ENCODE peak calls at places on chromosome 7, in eight cellular contexts. L, M, W, T, V, I, U and Q are unnamed samples.

GRCh38 chr7:504221-505081 is 15.2 kb downstream of the PDGFA start:
- DNase-seq in L (no peak), M (no peak), W (no peak), T (peak), V (no peak), I (peak), U (no peak), Q (peak)

GRCh38 chr7:122885583-122886356 is 490 bp downstream of the CADPS2 start:
- DNase-seq in L (peak), M (no peak), W (peak), T (no peak), V (peak), I (peak), U (no peak), Q (peak)

GRCh38 chr7:137731436-137731835 is 115.3 kb downstream of the DGKI start:
- DNase-seq in L (no peak), M (no peak), W (peak), T (no peak), V (no peak), I (no peak), U (peak), Q (no peak)

GRCh38 chr7:46566375-46566774 is 645.3 kb upstream of the IGFBP3 start:
- DNase-seq in L (no peak), M (no peak), W (no peak), T (no peak), V (no peak), I (no peak), U (peak), Q (no peak)

GRCh38 chr7:29588900-29589696 is 25.5 kb downstream of the PRR15 start:
- DNase-seq in L (peak), M (peak), W (peak), T (no peak), V (peak), I (no peak), U (peak), Q (peak)

GRCh38 chr7:150945171-150945852 is 32.8 kb downstream of the KCNH2 start:
- DNase-seq in L (no peak), M (no peak), W (no peak), T (no peak), V (no peak), I (no peak), U (no peak), Q (peak)

GRCh38 chr7:158778476-158778875 is 50.8 kb downstream of the ESYT2 start:
- DNase-seq in L (no peak), M (peak), W (peak), T (no peak), V (no peak), I (no peak), U (peak), Q (no peak)

GRCh38 chr7:2814682-2815522 is 29.2 kb downstream of the GNA12 start:
- DNase-seq in L (no peak), M (no peak), W (no peak), T (no peak), V (no peak), I (no peak), U (no peak), Q (no peak)

GRCh38 chr7:138900040-138900828 is 81.0 kb downstream of the KIAA1549 start:
- DNase-seq in L (no peak), M (no peak), W (peak), T (no peak), V (no peak), I (no peak), U (peak), Q (no peak)

GRCh38 chr7:102279537-102280400 is 6.9 kb upstream of the SH2B2 start:
- DNase-seq in L (peak), M (no peak), W (peak), T (no peak), V (peak), I (peak), U (peak), Q (peak)

GRCh38 chr7:22853674-22854157 is 31.1 kb upstream of the TOMM7 start:
- DNase-seq in L (peak), M (no peak), W (no peak), T (no peak), V (no peak), I (no peak), U (no peak), Q (no peak)

GRCh38 chr7:43648725-43649406 is 66.0 kb downstream of the STK17A start:
- DNase-seq in L (peak), M (peak), W (peak), T (no peak), V (no peak), I (no peak), U (peak), Q (no peak)

GRCh38 chr7:131302876-131303707 is 24.6 kb upstream of the MKLN1 start:
- DNase-seq in L (peak), M (no peak), W (peak), T (no peak), V (no peak), I (peak), U (peak), Q (no peak)
- TF ChIP-seq CTCF in L (peak), M (peak), W (peak), T (no peak), V (no peak), I (peak), U (peak), Q (no peak)

GRCh38 chr7:50774299-50774698 is 8.4 kb downstream of the GRB10 start:
- DNase-seq in L (no peak), M (no peak), W (no peak), T (no peak), V (no peak), I (no peak), U (no peak), Q (no peak)
- TF ChIP-seq CTCF in L (no peak), M (no peak), W (no peak), T (no peak), V (no peak), I (no peak), U (no peak), Q (no peak)

GRCh38 chr7:40248681-40249080 is 113.9 kb downstream of the SUGCT start:
- DNase-seq in L (no peak), M (no peak), W (no peak), T (no peak), V (no peak), I (no peak), U (no peak), Q (no peak)

GRCh38 chr7:40237731-40238130 is 102.9 kb downstream of the SUGCT start:
- DNase-seq in L (no peak), M (no peak), W (no peak), T (no peak), V (no peak), I (no peak), U (no peak), Q (no peak)

GRCh38 chr7:40244226-40244625 is 109.4 kb downstream of the SUGCT start:
- DNase-seq in L (no peak), M (no peak), W (no peak), T (no peak), V (no peak), I (no peak), U (no peak), Q (no peak)

GRCh38 chr7:40239755-40240303 is 105.0 kb downstream of the SUGCT start:
- DNase-seq in L (no peak), M (no peak), W (no peak), T (no peak), V (no peak), I (no peak), U (no peak), Q (no peak)

DNA sequence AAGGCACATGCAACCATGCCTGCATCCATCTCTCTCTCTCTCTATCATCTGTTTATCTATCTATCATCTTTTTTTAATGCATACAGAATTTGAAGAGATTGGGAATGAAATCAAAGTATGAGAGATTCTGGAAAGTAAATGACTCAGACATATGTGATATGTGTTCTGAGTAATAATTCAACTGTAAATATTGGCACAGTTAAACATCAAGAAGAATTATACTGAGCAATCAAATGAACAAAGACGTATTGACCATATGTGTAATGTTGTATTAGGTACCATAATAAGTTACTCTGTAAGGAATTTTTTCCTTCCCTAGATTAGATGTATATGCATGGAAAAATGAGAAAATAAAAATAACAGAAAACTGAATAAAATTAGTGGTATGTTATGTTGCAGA is 108.3 kb downstream of the SUGCT start:
- DNase-seq in L (no peak), M (no peak), W (no peak), T (no peak), V (no peak), I (no peak), U (no peak), Q (no peak)
- TF ChIP-seq CTCF in L (no peak), M (no peak), W (no peak), T (no peak), V (no peak), I (no peak), U (no peak), Q (no peak)

DNA sequence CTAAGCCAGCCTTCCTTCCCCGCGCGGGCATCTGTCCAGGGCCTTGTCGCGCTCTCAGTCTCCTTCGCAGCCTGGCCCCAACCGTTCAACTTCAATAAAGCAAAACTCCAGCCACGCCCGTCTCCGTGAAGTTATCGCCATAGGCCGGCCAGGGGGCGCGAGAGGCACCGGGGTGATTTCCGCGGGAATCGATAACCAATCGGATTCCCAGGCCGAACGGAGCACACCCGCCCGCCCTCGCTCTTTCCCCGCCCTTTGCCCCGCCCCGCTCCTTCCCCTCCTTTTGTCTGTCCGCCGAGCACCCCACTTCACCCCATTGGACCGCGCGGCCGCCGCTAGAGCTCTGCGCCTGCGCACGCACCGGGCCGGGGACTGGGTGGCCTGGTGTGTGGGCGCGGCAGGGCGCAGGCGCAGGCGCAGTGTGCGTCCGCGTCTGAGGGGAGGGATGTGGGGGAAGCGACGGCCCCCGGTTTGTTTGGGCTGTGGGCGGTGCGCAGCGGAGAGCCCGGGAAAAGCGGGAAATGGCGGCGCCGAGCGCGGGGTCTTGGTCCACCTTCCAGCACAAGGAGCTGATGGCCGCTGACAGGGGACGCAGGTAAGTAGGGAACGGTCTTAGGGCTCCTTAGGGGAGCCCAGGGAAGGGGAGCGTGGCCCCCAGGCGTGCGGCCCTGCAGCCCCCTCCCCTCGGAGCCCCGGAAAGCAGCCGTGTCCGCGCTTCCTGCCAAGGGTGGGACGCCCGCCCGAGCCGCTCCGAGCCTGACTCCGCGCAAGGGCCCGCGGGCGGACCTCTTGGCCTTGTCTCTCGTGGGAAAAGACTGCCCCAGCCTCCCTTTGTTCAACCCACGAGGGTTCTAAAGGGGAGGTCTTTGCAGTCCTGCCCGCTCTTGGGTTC is at the start of gene CASP2:
- DNase-seq in L (peak), M (peak), W (peak), T (peak), V (peak), I (peak), U (peak), Q (peak)
- TF ChIP-seq CTCF in L (peak), M (peak), W (peak), T (no peak), V (peak), I (peak), U (peak), Q (peak)

DNA sequence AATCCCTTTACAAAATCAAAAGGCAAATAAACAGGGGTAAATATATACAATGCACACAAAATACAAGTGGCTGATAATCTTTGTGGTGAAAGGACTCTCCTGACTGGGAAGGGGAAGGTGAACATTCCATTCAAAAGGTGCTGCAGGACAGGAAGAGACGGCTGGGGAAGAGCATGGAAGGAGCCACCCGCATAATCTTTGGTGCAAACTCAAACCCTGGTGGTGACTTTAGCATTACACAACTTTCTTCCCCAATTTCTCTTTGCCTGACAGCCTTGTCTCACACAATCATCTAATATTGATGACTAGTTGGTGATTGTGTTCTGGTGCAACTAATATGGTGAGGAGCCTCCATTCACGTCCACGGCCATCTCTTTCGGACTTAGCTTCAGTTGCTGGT is 117.0 kb upstream of the EGFR start:
- DNase-seq in L (no peak), M (no peak), W (no peak), T (no peak), V (no peak), I (no peak), U (no peak), Q (no peak)
- TF ChIP-seq CTCF in L (no peak), M (no peak), W (no peak), T (no peak), V (no peak), I (no peak), U (no peak), Q (no peak)

DNA sequence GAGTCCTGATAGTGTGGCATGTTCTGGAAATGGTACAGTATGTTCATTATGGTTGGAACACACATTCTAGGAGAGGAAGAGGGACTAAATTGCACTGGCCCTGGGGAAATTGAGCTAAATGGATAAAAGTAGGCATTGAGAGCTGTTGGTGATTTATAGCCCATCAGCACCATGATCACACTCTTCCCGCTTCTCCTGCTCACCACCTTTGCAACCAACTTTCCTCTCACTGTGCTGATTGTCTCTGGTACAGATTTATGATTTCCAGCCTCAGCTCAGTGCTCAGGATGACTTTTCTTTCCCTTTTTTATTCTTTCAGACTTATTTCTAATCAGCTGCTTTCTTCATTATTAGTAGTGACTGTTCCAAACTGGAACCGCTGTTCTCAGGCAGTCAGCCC is 51.3 kb upstream of the RPA3 start:
- DNase-seq in L (no peak), M (no peak), W (no peak), T (no peak), V (no peak), I (no peak), U (no peak), Q (no peak)
- TF ChIP-seq CTCF in L (no peak), M (no peak), W (no peak), T (no peak), V (no peak), I (no peak), U (no peak), Q (no peak)

GRCh38 chr7:145339319-145339718 is 503.5 kb upstream of the TPK1 start:
- DNase-seq in L (no peak), M (no peak), W (no peak), T (no peak), V (no peak), I (no peak), U (no peak), Q (no peak)
- TF ChIP-seq CTCF in L (no peak), M (no peak), W (no peak), T (no peak), V (no peak), I (no peak), U (no peak), Q (no peak)

DNA sequence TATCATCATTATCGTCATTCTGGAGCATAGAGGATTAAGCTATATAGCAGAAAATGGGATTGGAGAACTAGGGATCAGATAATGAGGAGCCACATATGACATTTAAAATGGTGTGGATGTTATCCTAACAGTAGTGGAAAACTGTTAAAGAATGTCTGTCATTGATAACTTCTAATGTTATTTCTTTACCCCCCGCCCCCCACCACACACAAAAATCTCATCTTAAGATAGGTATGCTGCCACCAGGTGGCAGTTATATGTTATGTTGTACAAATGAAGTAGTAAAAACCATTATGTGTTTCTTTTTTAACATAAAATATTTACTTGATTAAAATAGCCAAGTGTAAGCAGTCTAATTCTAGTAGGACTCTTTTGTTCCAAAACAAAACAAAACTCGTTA is 13.0 kb downstream of the AKAP9 start:
- DNase-seq in L (peak), M (no peak), W (peak), T (no peak), V (no peak), I (no peak), U (no peak), Q (no peak)
- TF ChIP-seq CTCF in L (peak), M (peak), W (no peak), T (peak), V (peak), I (peak), U (peak), Q (no peak)

DNA sequence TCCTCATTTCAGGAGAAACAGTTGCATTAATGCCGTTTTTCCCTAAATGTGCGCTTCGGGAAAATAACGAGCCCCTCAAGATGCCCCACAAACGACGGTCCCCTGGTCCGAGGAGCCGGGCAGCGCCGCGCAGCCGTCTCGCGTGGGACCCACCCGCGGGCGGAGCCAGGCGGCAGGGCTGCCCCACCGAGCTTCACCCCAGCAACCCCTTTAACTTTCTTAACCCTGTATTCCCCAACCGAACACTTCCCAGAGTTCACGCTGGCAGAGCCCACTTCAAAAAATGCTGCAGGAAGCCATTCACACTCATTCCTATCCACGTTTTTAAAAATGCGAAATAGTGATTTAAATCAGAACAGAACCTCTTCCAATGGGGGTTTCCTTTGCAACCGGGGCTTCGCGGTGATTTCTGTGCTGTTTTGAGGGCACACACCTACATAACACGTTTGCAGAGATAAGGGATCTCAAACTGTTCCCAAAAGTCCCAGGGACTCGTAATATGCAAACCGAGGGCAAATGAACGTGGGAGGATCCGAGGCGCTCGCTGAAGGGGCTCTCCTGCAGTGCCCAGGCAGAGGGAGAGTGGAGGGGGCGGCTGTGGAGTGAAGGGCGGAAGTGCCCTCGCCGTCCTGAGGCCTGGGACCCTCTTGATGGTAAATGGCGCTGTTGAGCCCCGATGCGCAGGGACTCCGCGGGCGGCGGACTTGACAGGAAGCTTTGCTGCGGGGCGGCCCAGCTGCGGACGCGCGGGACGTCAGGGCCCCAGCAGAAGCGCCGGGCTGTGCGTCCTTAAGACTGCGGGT is 152.1 kb upstream of the YAE1 start:
- DNase-seq in L (peak), M (no peak), W (peak), T (no peak), V (peak), I (peak), U (no peak), Q (peak)
- TF ChIP-seq CTCF in L (peak), M (no peak), W (no peak), T (no peak), V (peak), I (no peak), U (peak), Q (no peak)

DNA sequence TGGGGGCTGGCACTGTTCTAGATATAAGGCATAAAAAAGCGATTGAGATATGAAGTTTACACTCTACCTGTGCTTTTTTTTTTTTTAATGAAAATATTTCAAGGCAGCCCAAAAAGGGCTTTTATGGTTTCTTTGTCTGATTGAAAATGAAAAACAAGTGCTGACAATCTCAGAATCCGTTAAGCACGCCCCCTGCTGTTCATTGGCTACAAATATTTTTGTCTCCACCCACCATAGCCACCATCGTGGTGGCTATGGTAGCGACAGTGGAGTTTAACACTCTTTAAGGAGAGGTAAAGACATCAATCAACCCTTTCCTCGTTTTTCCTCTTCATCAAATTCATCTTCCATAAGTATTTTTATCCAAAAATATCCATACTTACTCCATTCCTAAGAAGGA is 94.2 kb downstream of the CD36 start:
- DNase-seq in L (no peak), M (no peak), W (no peak), T (no peak), V (no peak), I (no peak), U (no peak), Q (peak)
- TF ChIP-seq CTCF in L (peak), M (no peak), W (no peak), T (no peak), V (peak), I (peak), U (peak), Q (peak)